ENCODE peak calls at places on chromosomes 7 and 10, in four cellular contexts. Y is A549, O is HepG2, P is SK-N-SH. A is an unnamed sample.

GRCh38 chr10:100364735-100365391 is 17.8 kb downstream of the SCD start:
- DNase-seq in Y (peak), O (peak), P (peak), A (no peak)

GRCh38 chr7:74452748-74453320 is 872 bp upstream of the GTF2IRD1 start:
- DNase-seq in Y (no peak), O (peak), P (peak), A (no peak)

GRCh38 chr10:12448729-12449391 is 99.5 kb downstream of the CAMK1D start:
- DNase-seq in Y (peak), O (no peak), P (no peak), A (peak)

GRCh38 chr7:52584041-52584440 is 451.4 kb upstream of the POM121L12 start:
- DNase-seq in Y (no peak), O (no peak), P (no peak), A (no peak)

GRCh38 chr10:74587109-74587508 is 239.3 kb upstream of the KAT6B start:
- DNase-seq in Y (no peak), O (no peak), P (no peak), A (no peak)

GRCh38 chr7:151085691-151086620 is at the start of gene AGAP3:
- DNase-seq in Y (peak), O (peak), P (peak), A (no peak)

GRCh38 chr7:44294325-44295069 is 30.9 kb downstream of the CAMK2B start:
- DNase-seq in Y (no peak), O (no peak), P (peak), A (no peak)

GRCh38 chr7:4851459-4852422 is 10.1 kb downstream of the PAPOLB start:
- DNase-seq in Y (no peak), O (no peak), P (no peak), A (no peak)

GRCh38 chr7:151717415-151717814 is 159.5 kb downstream of the PRKAG2 start:
- DNase-seq in Y (no peak), O (no peak), P (no peak), A (no peak)

GRCh38 chr7:42734568-42734967 is 177.3 kb downstream of the C7orf25 start:
- DNase-seq in Y (no peak), O (no peak), P (no peak), A (no peak)

GRCh38 chr7:142925413-142925812 is 8.1 kb downstream of the TRPV5 start:
- DNase-seq in Y (no peak), O (no peak), P (no peak), A (no peak)

GRCh38 chr10:101939273-101939635 is 95.7 kb upstream of the KCNIP2 start:
- DNase-seq in Y (peak), O (no peak), P (no peak), A (no peak)

GRCh38 chr10:125169915-125170314 is 9.6 kb upstream of the CTBP2 start:
- DNase-seq in Y (no peak), O (no peak), P (no peak), A (no peak)

GRCh38 chr10:100879741-100880360 is 32.9 kb upstream of the SLF2 start:
- DNase-seq in Y (peak), O (peak), P (no peak), A (no peak)

GRCh38 chr7:1282679-1283078 is 50.0 kb downstream of the UNCX start:
- DNase-seq in Y (no peak), O (no peak), P (no peak), A (no peak)

GRCh38 chr7:20896996-20897395 is 110.3 kb upstream of the SP8 start:
- DNase-seq in Y (no peak), O (no peak), P (no peak), A (no peak)

GRCh38 chr10:22301193-22301592 is 15.0 kb upstream of the COMMD3 start:
- DNase-seq in Y (no peak), O (no peak), P (no peak), A (no peak)

GRCh38 chr7:30984359-30985107 is 20.8 kb downstream of the GHRHR start:
- DNase-seq in Y (peak), O (no peak), P (no peak), A (no peak)

GRCh38 chr10:133375357-133376115 is 2.4 kb upstream of the ECHS1 start:
- DNase-seq in Y (no peak), O (no peak), P (no peak), A (no peak)

GRCh38 chr7:84394219-84394618 is 199.6 kb upstream of the SEMA3A start:
- DNase-seq in Y (no peak), O (no peak), P (no peak), A (no peak)

GRCh38 chr7:483656-484364 is 35.8 kb downstream of the PDGFA start:
- DNase-seq in Y (no peak), O (no peak), P (no peak), A (no peak)

GRCh38 chr10:33114451-33114944 is 156.5 kb upstream of the ITGB1 start:
- DNase-seq in Y (peak), O (no peak), P (no peak), A (no peak)

GRCh38 chr7:33339074-33339805 is 209.9 kb downstream of the BBS9 start:
- DNase-seq in Y (no peak), O (no peak), P (no peak), A (no peak)

GRCh38 chr7:27109533-27110162 is 7.2 kb upstream of the HOXA2 start:
- DNase-seq in Y (no peak), O (no peak), P (no peak), A (no peak)

GRCh38 chr10:120580651-120581259 is 123.7 kb downstream of the PLPP4 start:
- DNase-seq in Y (peak), O (no peak), P (no peak), A (no peak)

GRCh38 chr7:70040971-70041766 is 442.9 kb downstream of the AUTS2 start:
- DNase-seq in Y (peak), O (no peak), P (no peak), A (no peak)

GRCh38 chr10:7853892-7854289 is 35.6 kb downstream of the TAF3 start:
- DNase-seq in Y (no peak), O (no peak), P (no peak), A (no peak)
- TF ChIP-seq USF2 in Y (no peak), O (no peak), P (no peak), A (no peak)

DNA sequence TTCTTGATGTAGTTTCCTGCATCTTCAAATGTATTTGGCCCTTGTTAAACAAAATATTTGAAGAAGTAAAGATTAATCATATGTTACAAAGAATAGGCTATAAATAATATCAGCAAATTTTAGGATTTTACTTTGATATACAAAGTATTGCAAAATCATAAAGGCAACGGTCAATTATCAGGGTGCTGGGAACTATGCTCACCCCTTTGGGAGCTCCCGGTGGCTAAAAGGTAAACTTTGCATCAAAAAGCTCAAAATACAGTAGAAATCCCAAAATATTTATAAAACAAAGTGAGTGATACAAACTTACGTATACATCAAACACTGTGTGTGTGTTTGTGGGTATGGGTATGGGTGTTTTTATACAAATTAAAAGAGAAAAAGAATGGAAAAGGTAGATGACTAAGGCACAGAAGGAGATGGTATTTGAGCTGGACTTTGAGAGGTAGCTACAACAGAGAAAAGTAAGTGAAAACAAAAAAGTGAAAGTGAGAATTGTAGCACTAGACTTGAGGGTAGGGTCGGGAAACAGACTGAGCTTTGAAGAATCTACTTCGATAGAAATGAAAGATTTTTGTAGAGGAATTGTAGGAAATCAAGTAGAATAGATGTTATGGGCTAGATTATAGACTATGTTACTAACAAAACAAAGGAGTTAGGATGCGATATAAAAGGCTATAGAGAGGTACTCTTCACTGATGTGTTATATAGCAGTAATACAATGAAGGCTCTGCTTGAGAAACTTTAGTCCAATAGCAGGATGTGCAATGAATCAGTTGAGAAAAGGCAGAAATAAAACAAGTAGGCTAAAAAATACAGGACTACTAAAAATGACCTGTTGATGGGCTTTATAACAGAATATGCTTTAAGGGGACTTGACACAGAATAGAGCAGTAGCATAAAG is 52.8 kb downstream of the GNAT3 start:
- DNase-seq in Y (no peak), O (no peak), P (no peak), A (no peak)
- TF ChIP-seq PBX3 in Y (no peak), O (no peak), P (no peak), A (no peak)

GRCh38 chr10:114767101-114767588 is 54.4 kb upstream of the FHIP2A start:
- DNase-seq in Y (no peak), O (no peak), P (peak), A (no peak)

GRCh38 chr10:114764656-114765055 is 56.9 kb upstream of the FHIP2A start:
- DNase-seq in Y (no peak), O (no peak), P (no peak), A (no peak)

GRCh38 chr10:114768394-114768786 is 53.2 kb upstream of the FHIP2A start:
- DNase-seq in Y (no peak), O (no peak), P (no peak), A (no peak)

GRCh38 chr10:114767589-114768393 is 53.8 kb upstream of the FHIP2A start:
- DNase-seq in Y (no peak), O (no peak), P (peak), A (no peak)

GRCh38 chr10:114766470-114766869 is 55.1 kb upstream of the FHIP2A start:
- DNase-seq in Y (no peak), O (no peak), P (no peak), A (no peak)
- TF ChIP-seq USF2 in Y (no peak), O (no peak), P (no peak), A (no peak)

DNA sequence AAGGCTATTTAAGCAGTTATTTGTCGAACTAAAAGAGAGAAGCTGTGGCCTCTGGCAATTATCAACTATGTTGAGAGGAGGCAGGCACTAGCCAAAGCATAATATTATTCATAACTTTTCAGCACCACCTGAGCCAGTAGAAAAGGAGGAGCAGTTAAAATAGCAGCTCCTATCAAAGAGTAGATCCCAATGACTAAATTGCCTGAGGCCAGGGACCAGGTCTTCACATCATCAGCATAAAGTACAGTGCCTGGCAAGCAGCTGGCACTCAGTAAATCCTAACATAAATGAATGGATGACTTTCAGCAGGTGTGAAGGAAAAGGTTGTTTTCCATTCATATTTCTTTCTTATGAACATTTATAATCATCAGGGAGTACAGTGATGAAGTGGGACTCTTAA is 309.0 kb upstream of the IMMP2L start:
- DNase-seq in Y (no peak), O (no peak), P (no peak), A (no peak)
- TF ChIP-seq PBX3 in Y (no peak), O (no peak), P (no peak), A (no peak)

A was measured in GM12878.